ENCODE peak calls at places on chromosomes 7 and 10, in eight cellular contexts. One of them, this sample, is unnamed.

GRCh38 chr10:119897366-119897765 is 4.8 kb downstream of the SEC23IP start:
- DNase-seq in kidney epithelial cell: no peak
- DNase-seq in IMR-90: no peak
- DNase-seq in cardiac fibroblast: no peak
- DNase-seq in PC-3: no peak
- DNase-seq in breast epithelium: no peak
- DNase-seq in brain microvascular endothelial cell: no peak
- DNase-seq in ovary: no peak
- DNase-seq in this sample: no peak

GRCh38 chr10:122457934-122458333 is 3.4 kb upstream of the HTRA1 start:
- DNase-seq in cardiac fibroblast: no peak
- DNase-seq in IMR-90: no peak
- DNase-seq in ovary: no peak
- DNase-seq in breast epithelium: no peak
- DNase-seq in kidney epithelial cell: no peak
- DNase-seq in brain microvascular endothelial cell: no peak
- DNase-seq in PC-3: no peak
- DNase-seq in this sample: no peak

GRCh38 chr10:84258034-84258695 is 13.3 kb downstream of the RGR start:
- DNase-seq in IMR-90: no peak
- DNase-seq in ovary: no peak
- DNase-seq in PC-3: no peak
- DNase-seq in kidney epithelial cell: no peak
- DNase-seq in breast epithelium: no peak
- DNase-seq in cardiac fibroblast: no peak
- DNase-seq in brain microvascular endothelial cell: no peak
- DNase-seq in this sample: no peak

GRCh38 chr10:68594405-68594804 is 34.3 kb downstream of the TET1 start:
- DNase-seq in ovary: no peak
- DNase-seq in IMR-90: peak
- DNase-seq in kidney epithelial cell: peak
- DNase-seq in cardiac fibroblast: peak
- DNase-seq in breast epithelium: no peak
- DNase-seq in PC-3: peak
- DNase-seq in brain microvascular endothelial cell: peak
- DNase-seq in this sample: no peak

GRCh38 chr7:132488634-132489302 is 87.5 kb downstream of the PLXNA4 start:
- DNase-seq in PC-3: no peak
- DNase-seq in IMR-90: no peak
- DNase-seq in breast epithelium: no peak
- DNase-seq in ovary: no peak
- DNase-seq in brain microvascular endothelial cell: no peak
- DNase-seq in cardiac fibroblast: no peak
- DNase-seq in kidney epithelial cell: no peak
- DNase-seq in this sample: no peak

GRCh38 chr10:97475936-97476594 is 22.2 kb downstream of the MMS19 start:
- DNase-seq in kidney epithelial cell: no peak
- DNase-seq in breast epithelium: no peak
- DNase-seq in PC-3: no peak
- DNase-seq in IMR-90: peak
- DNase-seq in cardiac fibroblast: peak
- DNase-seq in brain microvascular endothelial cell: peak
- DNase-seq in ovary: no peak
- DNase-seq in this sample: no peak

GRCh38 chr7:95045236-95045923 is 138.0 kb downstream of the PPP1R9A start:
- DNase-seq in IMR-90: no peak
- DNase-seq in cardiac fibroblast: peak
- DNase-seq in kidney epithelial cell: no peak
- DNase-seq in breast epithelium: no peak
- DNase-seq in brain microvascular endothelial cell: peak
- DNase-seq in ovary: no peak
- DNase-seq in PC-3: peak
- DNase-seq in this sample: no peak

GRCh38 chr10:18737841-18738240 is 78.6 kb downstream of the ARL5B start:
- DNase-seq in IMR-90: peak
- DNase-seq in brain microvascular endothelial cell: no peak
- DNase-seq in breast epithelium: no peak
- DNase-seq in PC-3: peak
- DNase-seq in ovary: no peak
- DNase-seq in cardiac fibroblast: peak
- DNase-seq in kidney epithelial cell: peak
- DNase-seq in this sample: no peak

GRCh38 chr10:107914450-107915276 is 750.2 kb upstream of the SORCS1 start:
- DNase-seq in PC-3: no peak
- DNase-seq in breast epithelium: no peak
- DNase-seq in IMR-90: no peak
- DNase-seq in kidney epithelial cell: no peak
- DNase-seq in ovary: no peak
- DNase-seq in brain microvascular endothelial cell: no peak
- DNase-seq in cardiac fibroblast: no peak
- DNase-seq in this sample: no peak

GRCh38 chr10:78831457-78831856 is 237.3 kb upstream of the ZMIZ1 start:
- DNase-seq in PC-3: no peak
- DNase-seq in IMR-90: no peak
- DNase-seq in kidney epithelial cell: no peak
- DNase-seq in ovary: no peak
- DNase-seq in brain microvascular endothelial cell: no peak
- DNase-seq in cardiac fibroblast: no peak
- DNase-seq in breast epithelium: no peak
- DNase-seq in this sample: no peak

GRCh38 chr10:124534231-124534798 is 72.7 kb downstream of the LHPP start:
- DNase-seq in cardiac fibroblast: peak
- DNase-seq in breast epithelium: no peak
- DNase-seq in ovary: peak
- DNase-seq in IMR-90: no peak
- DNase-seq in kidney epithelial cell: no peak
- DNase-seq in brain microvascular endothelial cell: no peak
- DNase-seq in PC-3: no peak
- DNase-seq in this sample: no peak

GRCh38 chr10:86440874-86441838 is 74.6 kb upstream of the GRID1 start:
- DNase-seq in IMR-90: peak
- DNase-seq in kidney epithelial cell: peak
- DNase-seq in brain microvascular endothelial cell: peak
- DNase-seq in breast epithelium: no peak
- DNase-seq in cardiac fibroblast: peak
- DNase-seq in ovary: no peak
- DNase-seq in PC-3: peak
- DNase-seq in this sample: peak

GRCh38 chr7:79217468-79217867 is 236.0 kb downstream of the MAGI2 start:
- DNase-seq in cardiac fibroblast: peak
- DNase-seq in breast epithelium: no peak
- DNase-seq in kidney epithelial cell: no peak
- DNase-seq in ovary: no peak
- DNase-seq in PC-3: peak
- DNase-seq in IMR-90: peak
- DNase-seq in brain microvascular endothelial cell: no peak
- DNase-seq in this sample: peak

GRCh38 chr10:6053816-6054581 is 8.2 kb downstream of the IL2RA start:
- DNase-seq in IMR-90: no peak
- DNase-seq in PC-3: no peak
- DNase-seq in ovary: peak
- DNase-seq in kidney epithelial cell: no peak
- DNase-seq in cardiac fibroblast: no peak
- DNase-seq in brain microvascular endothelial cell: no peak
- DNase-seq in breast epithelium: no peak
- DNase-seq in this sample: no peak

DNA sequence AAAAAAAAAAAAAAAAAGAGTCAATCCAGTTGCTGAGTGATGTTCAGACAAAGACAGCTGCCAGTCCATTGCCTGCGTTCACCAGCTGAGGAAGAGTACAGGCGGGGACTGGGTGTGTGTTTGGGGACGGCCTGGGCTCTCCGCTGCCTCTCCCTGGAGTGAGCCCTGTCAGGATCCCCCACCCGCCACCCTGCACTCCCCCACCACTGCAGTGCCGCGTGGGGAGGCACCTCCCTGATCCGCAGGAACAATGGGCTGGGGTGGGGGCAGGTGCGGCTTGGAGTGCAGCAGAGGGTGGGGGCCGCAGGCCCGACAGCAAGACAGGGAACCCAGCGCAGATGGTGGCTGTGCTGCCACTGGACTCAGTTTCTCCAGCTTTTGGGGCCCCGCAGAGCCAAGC is 1.4 kb downstream of the HSPA12A start:
- DNase-seq in brain microvascular endothelial cell: no peak
- DNase-seq in cardiac fibroblast: no peak
- DNase-seq in PC-3: no peak
- DNase-seq in kidney epithelial cell: no peak
- DNase-seq in ovary: peak
- DNase-seq in breast epithelium: no peak
- DNase-seq in IMR-90: no peak
- DNase-seq in this sample: no peak
- H3K4me3 ChIP-seq in brain microvascular endothelial cell: peak
- H3K4me3 ChIP-seq in cardiac fibroblast: peak
- H3K4me3 ChIP-seq in PC-3: no peak
- H3K4me3 ChIP-seq in kidney epithelial cell: peak
- H3K4me3 ChIP-seq in ovary: peak
- H3K4me3 ChIP-seq in breast epithelium: peak
- H3K4me3 ChIP-seq in IMR-90: peak
- H3K4me3 ChIP-seq in this sample: peak

GRCh38 chr7:71325151-71325550 is 193.2 kb downstream of the GALNT17 start:
- DNase-seq in PC-3: no peak
- DNase-seq in ovary: no peak
- DNase-seq in cardiac fibroblast: no peak
- DNase-seq in brain microvascular endothelial cell: no peak
- DNase-seq in IMR-90: no peak
- DNase-seq in kidney epithelial cell: no peak
- DNase-seq in breast epithelium: no peak
- DNase-seq in this sample: no peak
- TF ChIP-seq CTCF in PC-3: no peak
- TF ChIP-seq CTCF in ovary: no peak
- TF ChIP-seq CTCF in cardiac fibroblast: no peak
- TF ChIP-seq CTCF in brain microvascular endothelial cell: no peak
- TF ChIP-seq CTCF in IMR-90: no peak
- TF ChIP-seq CTCF in kidney epithelial cell: no peak
- TF ChIP-seq CTCF in breast epithelium: no peak
- TF ChIP-seq CTCF in this sample: no peak

DNA sequence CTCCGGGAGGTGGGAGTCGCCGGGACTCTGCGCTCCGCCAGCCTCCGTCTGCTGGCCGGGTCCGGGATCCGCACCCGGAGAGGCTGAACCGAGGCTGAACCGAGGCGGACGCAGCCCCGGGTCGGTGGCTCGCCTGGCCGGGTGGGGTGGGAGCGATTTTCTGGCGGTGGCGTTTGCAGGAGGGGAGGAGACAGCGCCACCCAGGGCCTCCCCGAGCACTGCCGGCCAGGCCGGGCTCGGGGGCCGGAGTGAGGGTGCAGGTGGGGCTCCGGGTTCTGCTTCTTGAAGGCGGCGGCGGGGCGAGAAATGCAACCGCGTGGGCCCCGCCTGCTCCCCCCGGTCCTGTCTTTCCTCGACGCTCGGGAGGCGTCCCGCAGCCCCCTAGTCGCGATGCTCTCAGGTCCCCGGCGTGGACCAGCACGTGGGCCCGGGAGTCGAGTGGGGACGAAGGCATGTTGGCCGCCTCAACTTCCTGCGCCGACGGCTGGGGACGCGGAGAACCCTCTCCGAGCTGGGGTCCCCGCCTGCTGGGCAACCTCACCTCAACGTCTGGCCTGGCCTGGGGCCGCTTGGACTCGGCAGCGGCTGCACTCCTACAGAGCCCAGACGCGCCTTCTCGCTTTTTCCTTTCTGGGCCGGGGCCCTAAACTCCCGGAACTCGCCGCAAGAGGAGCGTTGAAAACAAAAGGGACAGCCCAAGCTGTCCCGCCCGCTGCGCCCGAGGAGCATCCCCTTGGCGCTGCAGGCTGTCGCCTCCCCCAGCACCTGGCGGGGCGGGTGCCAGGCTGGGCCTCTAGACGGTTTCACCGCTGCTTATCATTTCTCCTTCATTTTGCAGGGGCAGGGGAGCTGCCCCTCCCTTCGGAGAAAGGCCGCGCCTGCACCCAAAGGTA is 25.2 kb upstream of the VAX1 start:
- DNase-seq in PC-3: no peak
- DNase-seq in kidney epithelial cell: no peak
- DNase-seq in breast epithelium: no peak
- DNase-seq in brain microvascular endothelial cell: no peak
- DNase-seq in IMR-90: no peak
- DNase-seq in cardiac fibroblast: no peak
- DNase-seq in ovary: no peak
- DNase-seq in this sample: no peak
- H3K4me3 ChIP-seq in PC-3: no peak
- H3K4me3 ChIP-seq in kidney epithelial cell: no peak
- H3K4me3 ChIP-seq in breast epithelium: no peak
- H3K4me3 ChIP-seq in brain microvascular endothelial cell: no peak
- H3K4me3 ChIP-seq in IMR-90: no peak
- H3K4me3 ChIP-seq in cardiac fibroblast: no peak
- H3K4me3 ChIP-seq in ovary: no peak
- H3K4me3 ChIP-seq in this sample: no peak

DNA sequence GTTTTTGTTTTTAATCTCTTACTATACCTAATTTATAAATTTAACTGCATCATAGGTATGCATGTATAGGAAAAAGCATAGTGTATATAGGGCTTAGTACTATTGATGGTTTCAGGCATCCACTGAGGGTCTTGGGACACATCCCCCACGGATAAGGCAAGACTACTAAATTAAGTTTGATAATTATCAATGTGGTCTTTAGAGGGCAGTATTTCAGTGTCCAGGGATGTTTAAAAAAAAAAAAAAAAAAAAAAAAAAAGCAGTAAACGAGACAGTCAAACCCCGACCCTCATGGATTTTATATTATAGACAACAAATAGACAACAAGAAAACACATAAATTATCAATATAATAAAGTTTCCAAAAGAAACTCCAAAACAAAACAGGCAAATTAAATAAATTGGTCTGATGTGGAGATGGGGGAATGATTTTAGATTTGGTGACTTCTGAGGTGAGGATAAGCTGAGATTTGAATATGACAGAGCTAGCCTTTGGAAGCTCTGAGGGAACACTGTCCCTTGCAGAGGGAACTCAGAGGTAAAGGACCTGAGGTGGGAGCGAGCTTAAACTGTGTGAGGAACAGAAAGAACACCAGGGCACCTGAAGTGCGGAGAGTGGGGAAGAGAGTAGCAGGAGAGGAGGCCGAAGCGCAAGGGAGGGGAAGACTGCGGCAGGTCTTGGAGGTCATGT is 14.8 kb downstream of the ACSM6 start:
- DNase-seq in PC-3: peak
- DNase-seq in kidney epithelial cell: no peak
- DNase-seq in cardiac fibroblast: peak
- DNase-seq in IMR-90: no peak
- DNase-seq in breast epithelium: no peak
- DNase-seq in ovary: no peak
- DNase-seq in brain microvascular endothelial cell: no peak
- DNase-seq in this sample: no peak
- TF ChIP-seq CTCF in PC-3: peak
- TF ChIP-seq CTCF in kidney epithelial cell: peak
- TF ChIP-seq CTCF in cardiac fibroblast: no peak
- TF ChIP-seq CTCF in IMR-90: peak
- TF ChIP-seq CTCF in breast epithelium: no peak
- TF ChIP-seq CTCF in ovary: no peak
- TF ChIP-seq CTCF in brain microvascular endothelial cell: peak
- TF ChIP-seq CTCF in this sample: peak

GRCh38 chr10:132538790-132539421 is 1.3 kb downstream of the INPP5A start:
- DNase-seq in ovary: peak
- DNase-seq in breast epithelium: no peak
- DNase-seq in kidney epithelial cell: no peak
- DNase-seq in cardiac fibroblast: no peak
- DNase-seq in brain microvascular endothelial cell: no peak
- DNase-seq in PC-3: no peak
- DNase-seq in IMR-90: no peak
- DNase-seq in this sample: no peak
- H3K4me3 ChIP-seq in ovary: peak
- H3K4me3 ChIP-seq in breast epithelium: peak
- H3K4me3 ChIP-seq in kidney epithelial cell: peak
- H3K4me3 ChIP-seq in cardiac fibroblast: peak
- H3K4me3 ChIP-seq in brain microvascular endothelial cell: peak
- H3K4me3 ChIP-seq in PC-3: peak
- H3K4me3 ChIP-seq in IMR-90: peak
- H3K4me3 ChIP-seq in this sample: peak

GRCh38 chr7:116715087-116715486 is 43.1 kb downstream of the MET start:
- DNase-seq in IMR-90: peak
- DNase-seq in ovary: no peak
- DNase-seq in brain microvascular endothelial cell: no peak
- DNase-seq in PC-3: no peak
- DNase-seq in kidney epithelial cell: no peak
- DNase-seq in cardiac fibroblast: no peak
- DNase-seq in breast epithelium: no peak
- DNase-seq in this sample: no peak
- TF ChIP-seq CTCF in IMR-90: peak
- TF ChIP-seq CTCF in ovary: no peak
- TF ChIP-seq CTCF in brain microvascular endothelial cell: peak
- TF ChIP-seq CTCF in PC-3: no peak
- TF ChIP-seq CTCF in kidney epithelial cell: no peak
- TF ChIP-seq CTCF in cardiac fibroblast: peak
- TF ChIP-seq CTCF in breast epithelium: no peak
- TF ChIP-seq CTCF in this sample: peak